ENCODE peak calls at places on chromosomes 11 and 22, in five cellular contexts. R is fibroblast of lung, P is DND-41, W is HCT116, I is neural progenitor cell. V is an unnamed sample. For H3K27me3 and H3K79me2, the result is how much of the 10 kb centered on the place peaks cover.

GRCh38 chr11:6357222-6357621 is 33.1 kb upstream of the SMPD1 start:
- DNase-seq in R (peak), P (no peak), W (peak), I (no peak), V (no peak)

GRCh38 chr11:84594602-84595001 is 1032.5 kb downstream of the DLG2 start:
- DNase-seq in R (no peak), P (no peak), W (no peak), I (no peak), V (no peak)

GRCh38 chr11:1497600-1497999 is 11.0 kb upstream of the MOB2 start:
- DNase-seq in R (no peak), P (no peak), W (no peak), I (no peak), V (no peak)

GRCh38 chr22:33271390-33272161 is 213.4 kb upstream of the SYN3 start:
- DNase-seq in R (peak), P (no peak), W (no peak), I (peak), V (no peak)

GRCh38 chr11:130653838-130654601 is 205.6 kb downstream of the ADAMTS15 start:
- DNase-seq in R (peak), P (no peak), W (no peak), I (no peak), V (no peak)

GRCh38 chr22:17269607-17270261 is 50.5 kb upstream of the ADA2 start:
- DNase-seq in R (no peak), P (no peak), W (no peak), I (no peak), V (no peak)

GRCh38 chr11:102407901-102408300 is 44.7 kb downstream of the TMEM123 start:
- DNase-seq in R (no peak), P (no peak), W (no peak), I (no peak), V (no peak)

GRCh38 chr11:9066432-9066925 is 24.9 kb downstream of the SCUBE2 start:
- DNase-seq in R (no peak), P (no peak), W (no peak), I (no peak), V (no peak)

GRCh38 chr11:124078591-124078990 is 36.7 kb upstream of the VWA5A start:
- DNase-seq in R (no peak), P (no peak), W (no peak), I (no peak), V (no peak)

GRCh38 chr11:127052420-127052819 is 51.9 kb upstream of the KIRREL3 start:
- DNase-seq in R (no peak), P (no peak), W (no peak), I (peak), V (no peak)

GRCh38 chr11:32895471-32895870 is 2.9 kb downstream of the QSER1 start:
- DNase-seq in R (no peak), P (no peak), W (no peak), I (no peak), V (no peak)

DNA sequence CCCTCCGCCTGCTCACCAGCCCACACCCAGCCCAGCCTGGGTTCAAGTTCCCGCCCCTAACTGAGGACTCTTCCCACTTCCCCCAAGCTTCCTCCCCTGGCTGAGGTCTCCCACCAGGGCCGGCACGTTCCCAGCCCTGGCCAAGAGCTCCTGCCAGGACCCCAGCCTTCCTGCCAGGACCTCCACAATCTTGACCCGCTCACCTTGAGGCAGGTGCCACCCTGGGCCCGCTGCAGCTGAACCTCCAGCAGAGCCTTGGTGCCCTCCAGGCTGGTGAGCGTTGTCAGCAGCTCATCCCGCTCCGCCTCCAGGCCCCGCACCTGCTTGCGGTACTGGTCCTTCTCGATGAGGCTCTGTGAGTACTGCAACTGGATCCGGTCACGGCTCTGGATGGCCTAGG is 13.2 kb downstream of the CARD10 start:
- DNase-seq in R (no peak), P (no peak), W (no peak), I (no peak), V (no peak)
- H3K27ac ChIP-seq in R (no peak), P (no peak), W (no peak), I (no peak), V (no peak)

GRCh38 chr22:23517804-23518380 is 62.2 kb downstream of the IGLL1 start:
- DNase-seq in R (no peak), P (no peak), W (no peak), I (no peak), V (no peak)

GRCh38 chr22:23519442-23520177 is 60.5 kb downstream of the IGLL1 start:
- DNase-seq in R (no peak), P (no peak), W (no peak), I (no peak), V (no peak)

GRCh38 chr22:23520875-23521441 is 59.1 kb downstream of the IGLL1 start:
- DNase-seq in R (peak), P (no peak), W (no peak), I (peak), V (no peak)

GRCh38 chr22:23516304-23516703 is 63.8 kb downstream of the IGLL1 start:
- DNase-seq in R (no peak), P (no peak), W (no peak), I (no peak), V (no peak)

DNA sequence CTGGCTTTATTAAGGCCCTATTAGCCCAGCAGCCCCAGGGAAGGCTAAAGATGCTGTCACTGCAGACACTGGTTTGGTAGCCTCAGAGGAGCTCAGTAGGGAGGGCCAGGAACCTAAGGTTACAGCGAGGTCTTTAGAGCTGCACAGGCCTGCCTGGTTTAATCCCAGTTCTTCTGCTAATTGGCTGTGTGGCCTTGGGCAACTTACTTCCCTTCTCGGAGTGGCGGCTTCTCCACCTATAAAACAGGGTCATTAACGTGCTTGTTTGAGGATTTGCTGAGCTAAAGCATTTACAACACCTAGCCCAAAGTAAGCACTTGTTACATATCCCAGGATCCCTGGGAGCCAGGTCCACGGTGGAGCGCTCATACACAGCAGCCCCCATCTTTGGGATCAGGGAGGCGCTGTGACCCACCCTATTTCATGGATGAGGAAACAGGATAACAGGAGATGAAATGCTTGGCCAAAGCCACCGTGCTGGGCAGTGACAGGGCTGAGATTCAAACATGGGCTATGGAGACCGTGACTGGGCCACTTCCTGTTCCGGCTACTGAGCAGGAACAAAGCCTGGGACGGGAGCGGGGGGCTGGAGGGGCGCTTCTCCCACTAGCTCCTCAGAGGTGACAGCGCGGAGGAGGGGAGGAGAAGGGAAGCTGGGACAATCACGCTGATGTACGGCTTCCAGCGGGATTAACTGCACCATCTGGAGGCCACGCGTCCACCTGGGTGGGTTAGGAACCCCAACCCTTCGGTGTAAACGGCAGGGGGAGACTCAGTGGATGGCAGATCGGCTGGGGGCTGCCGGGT is 61.5 kb downstream of the IGLL1 start:
- DNase-seq in R (no peak), P (no peak), W (no peak), I (peak), V (no peak)
- H3K27me3 ChIP-seq in R (under half), P (under half), W (under half), I (under half), V (under half)

DNA sequence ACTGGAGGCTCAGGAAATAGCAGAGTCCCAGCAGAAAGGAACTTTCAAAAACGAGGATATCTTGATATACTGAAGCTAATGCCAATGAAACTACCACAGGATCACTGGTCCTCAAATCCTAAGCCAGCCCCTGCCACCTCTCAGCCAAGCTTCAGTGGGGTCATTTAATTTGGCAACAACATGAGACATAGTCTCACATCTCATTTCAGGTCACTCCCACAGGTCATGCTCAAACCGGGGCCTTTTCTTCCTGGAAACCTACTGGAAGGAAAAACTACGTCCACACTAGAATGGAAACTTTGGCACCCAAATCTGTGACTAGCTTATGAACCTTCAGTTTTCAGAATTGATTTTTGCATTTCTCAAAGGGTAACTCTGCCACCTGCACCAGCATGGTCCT is 61.9 kb upstream of the CYP2D6 start:
- DNase-seq in R (no peak), P (no peak), W (no peak), I (no peak), V (no peak)
- H3K79me2 ChIP-seq in R (under half), P (half or more), W (half or more), I (half or more), V (half or more)

DNA sequence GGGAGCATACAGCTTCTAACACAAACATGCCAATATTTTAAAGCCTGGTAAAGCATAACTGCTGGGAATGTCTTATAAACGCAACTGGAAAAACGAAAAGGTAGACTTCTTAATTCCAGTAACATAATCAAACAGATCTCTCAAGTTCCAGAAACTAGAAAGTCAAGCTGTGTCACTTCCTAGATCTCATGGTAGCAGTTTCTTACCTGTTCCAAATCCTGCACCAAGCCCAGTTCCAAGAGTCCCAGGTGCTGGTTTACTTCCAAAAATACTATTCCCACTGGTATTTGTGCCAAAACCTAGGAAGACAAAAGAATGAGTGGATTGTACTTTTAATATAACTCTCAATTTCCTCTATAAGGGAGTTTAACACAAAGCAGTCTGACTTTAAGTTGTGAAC is 44.2 kb downstream of the NUP98 start:
- DNase-seq in R (no peak), P (no peak), W (no peak), I (no peak), V (no peak)
- H3K27ac ChIP-seq in R (no peak), P (no peak), W (no peak), I (no peak), V (no peak)

GRCh38 chr22:19149962-19150361 is at the start of gene GSC2:
- DNase-seq in R (no peak), P (no peak), W (no peak), I (peak), V (no peak)
- H3K27me3 ChIP-seq in R (under half), P (under half), W (under half), I (half or more), V (half or more)

GRCh38 chr22:39350803-39351688 is 1.3 kb downstream of the SYNGR1 start:
- DNase-seq in R (no peak), P (no peak), W (no peak), I (no peak), V (no peak)
- H3K79me2 ChIP-seq in R (under half), P (under half), W (under half), I (under half), V (under half)